ENCODE peak calls at places on chromosome 6, in eight cellular contexts. N, G, W, V, Z, F, P and I are unnamed samples.

GRCh38 chr6:92361990-92362770 is 1057.2 kb downstream of the EPHA7 start:
- DNase-seq in G (no peak), P (no peak), F (no peak), Z (no peak), N (no peak), W (no peak), V (peak; percentile 45), I (no peak)

GRCh38 chr6:131949615-131949908 is 1.6 kb downstream of the CCN2 start:
- DNase-seq in P (no peak), V (no peak), N (no peak), G (peak; percentile 50), W (no peak), F (no peak), Z (no peak), I (no peak)

GRCh38 chr6:89022747-89023289 is 57.7 kb upstream of the PNRC1 start:
- DNase-seq in V (no peak), Z (no peak), G (no peak), P (no peak), F (no peak), W (no peak), N (no peak), I (no peak)

GRCh38 chr6:111805511-111806181 is 67.6 kb downstream of the FYN start:
- DNase-seq in W (no peak), Z (no peak), G (no peak), V (no peak), F (no peak), N (no peak), P (no peak), I (no peak)

GRCh38 chr6:119348308-119349040 is 1.1 kb downstream of the MAN1A1 start:
- DNase-seq in W (peak; percentile 71), G (no peak), F (peak; percentile 45), P (no peak), V (peak; percentile 90), Z (peak; percentile 92), N (peak; percentile 36), I (no peak)

GRCh38 chr6:169974663-169975062 is 223.2 kb downstream of the ERMARD start:
- DNase-seq in Z (no peak), F (no peak), W (no peak), N (no peak), G (no peak), V (peak; percentile 37), P (no peak), I (no peak)

GRCh38 chr6:46555129-46555528 is 63.9 kb upstream of the RCAN2 start:
- DNase-seq in G (no peak), V (no peak), F (no peak), N (no peak), W (no peak), Z (no peak), P (no peak), I (no peak)

GRCh38 chr6:38639498-38640215 is at the start of gene BTBD9:
- DNase-seq in P (peak; percentile 34), W (peak; percentile 90), V (peak; percentile 97), N (peak; percentile 76), Z (peak; percentile 84), G (peak; percentile 64), F (peak; percentile 85), I (peak; percentile 89)

GRCh38 chr6:13711384-13711725 is 280 bp downstream of the RANBP9 start:
- DNase-seq in P (no peak), F (peak; percentile 76), V (peak; percentile 96), N (peak; percentile 71), W (no peak), Z (no peak), G (no peak), I (no peak)

GRCh38 chr6:25006565-25007001 is 70.8 kb upstream of the RIPOR2 start:
- DNase-seq in N (peak; percentile 87), Z (peak; percentile 66), V (peak; percentile 87), P (no peak), F (peak; percentile 81), W (peak; percentile 73), G (peak; percentile 52), I (no peak)

GRCh38 chr6:36642913-36643817 is 35.3 kb upstream of the CDKN1A start:
- DNase-seq in W (peak; percentile 96), G (peak; percentile 66), Z (peak; percentile 97), V (no peak), N (peak; percentile 97), P (peak; percentile 44), F (peak; percentile 91), I (no peak)

GRCh38 chr6:34358389-34358906 is 34.0 kb downstream of the NUDT3 start:
- DNase-seq in N (peak; percentile 26), G (no peak), P (no peak), V (no peak), Z (no peak), W (no peak), F (no peak), I (no peak)

GRCh38 chr6:47306887-47307286 is 2.8 kb downstream of the TNFRSF21 start:
- DNase-seq in P (no peak), N (no peak), V (no peak), Z (no peak), W (no peak), F (no peak), G (no peak), I (no peak)

GRCh38 chr6:26494117-26494516 is 6.0 kb upstream of the BTN1A1 start:
- DNase-seq in Z (no peak), F (no peak), V (no peak), G (no peak), W (no peak), N (no peak), P (no peak), I (no peak)

GRCh38 chr6:37483917-37484785 is 15.5 kb downstream of the CCDC167 start:
- DNase-seq in P (peak; percentile 55), V (peak; percentile 92), W (no peak), G (peak; percentile 25), Z (peak; percentile 67), N (peak; percentile 58), F (peak; percentile 60), I (no peak)

GRCh38 chr6:49326337-49326736 is 136.7 kb downstream of the MMUT start:
- DNase-seq in Z (no peak), P (no peak), V (no peak), F (no peak), W (no peak), N (no peak), G (no peak), I (no peak)

GRCh38 chr6:34486106-34486740 is 20.3 kb downstream of the PACSIN1 start:
- DNase-seq in W (no peak), G (no peak), V (peak; percentile 44), F (no peak), N (no peak), Z (no peak), P (no peak), I (no peak)

GRCh38 chr6:136265101-136265500 is 15.0 kb upstream of the MTFR2 start:
- DNase-seq in F (no peak), W (no peak), P (no peak), N (no peak), Z (no peak), G (no peak), V (no peak), I (no peak)

GRCh38 chr6:111794716-111795452 is 78.4 kb downstream of the FYN start:
- DNase-seq in Z (no peak), V (no peak), W (no peak), G (no peak), F (no peak), N (no peak), P (no peak), I (no peak)

GRCh38 chr6:167832497-167833395 is 6.0 kb downstream of the AFDN start:
- DNase-seq in Z (no peak), W (no peak), P (no peak), N (peak; percentile 34), F (no peak), G (no peak), V (no peak), I (no peak)
- H3K27ac ChIP-seq in Z (peak overlapping the region; percentile 34), W (peak overlapping the region; percentile 41), P (no peak overlapping the region), N (peak overlapping the region; percentile 74), F (no peak overlapping the region), G (peak overlapping the region; percentile 38), V (no peak overlapping the region), I (no peak overlapping the region)

GRCh38 chr6:41704656-41705328 is 30.6 kb downstream of the TFEB start:
- DNase-seq in W (no peak), F (no peak), N (no peak), G (no peak), P (no peak), V (peak; percentile 76), Z (no peak), I (no peak)
- TF ChIP-seq POLR2A in W (no peak), F (no peak), N (no peak), G (no peak), P (no peak), V (no peak), Z (no peak), I (no peak)

GRCh38 chr6:156169361-156169760 is 607.8 kb upstream of the ARID1B start:
- DNase-seq in P (no peak), G (no peak), F (no peak), W (no peak), N (no peak), V (no peak), Z (no peak), I (no peak)

GRCh38 chr6:156163311-156163710 is 613.9 kb upstream of the ARID1B start:
- DNase-seq in G (no peak), Z (no peak), V (no peak), N (no peak), P (no peak), F (no peak), W (no peak), I (no peak)

GRCh38 chr6:156164701-156165454 is 612.3 kb upstream of the ARID1B start:
- DNase-seq in V (no peak), W (no peak), P (no peak), Z (no peak), N (peak; percentile 15), G (no peak), F (no peak), I (no peak)

GRCh38 chr6:156167289-156168076 is 609.7 kb upstream of the ARID1B start:
- DNase-seq in Z (no peak), P (no peak), W (peak; percentile 77), F (peak; percentile 27), V (peak; percentile 75), G (peak; percentile 25), N (no peak), I (no peak)

DNA sequence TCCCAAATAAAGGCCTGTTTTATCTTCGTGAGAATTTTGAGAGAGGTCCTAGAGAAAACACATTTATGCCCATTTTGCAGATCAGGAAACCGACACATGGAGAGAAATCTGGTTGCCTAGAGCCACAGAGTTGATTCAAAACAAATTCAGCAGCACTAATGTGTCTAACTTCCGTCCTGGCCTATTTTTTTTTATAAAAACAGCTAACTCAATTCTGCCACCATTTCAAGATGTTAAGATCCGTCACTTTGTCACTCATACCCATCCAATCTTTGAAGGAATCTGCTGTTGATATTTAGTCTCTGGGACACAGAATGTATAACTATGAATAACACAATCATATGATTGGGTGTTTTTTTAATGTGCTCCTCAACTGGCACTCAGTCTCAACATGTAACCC is 611.1 kb upstream of the ARID1B start:
- DNase-seq in F (no peak), W (no peak), P (no peak), N (no peak), G (no peak), V (no peak), Z (no peak), I (no peak)
- TF ChIP-seq CTCF in F (no peak), W (no peak), P (no peak), N (no peak), G (no peak), V (no peak), Z (no peak), I (no peak)

GRCh38 chr6:41022294-41022693 is 16.7 kb downstream of the UNC5CL start:
- DNase-seq in F (no peak), Z (no peak), V (no peak), G (no peak), N (no peak), P (no peak), W (no peak), I (no peak)
- H3K27ac ChIP-seq in F (no peak overlapping the region), Z (no peak overlapping the region), V (no peak overlapping the region), G (no peak overlapping the region), N (peak overlapping the region; percentile 36), P (peak overlapping the region; percentile 74), W (no peak overlapping the region), I (no peak overlapping the region)